ENCODE peak calls at places on chromosome 2, in ten cellular contexts. V, F, A, J, H, I, G, S, X and Z are unnamed samples.

GRCh38 chr2:23429036-23429435 is 44.1 kb downstream of the KLHL29 start:
- DNase-seq in V (no peak), F (no peak), A (no peak), J (peak), H (no peak), I (no peak), G (no peak), S (no peak), X (no peak), Z (no peak)

GRCh38 chr2:39708003-39708402 is 42.3 kb downstream of the TMEM178A start:
- DNase-seq in V (no peak), F (no peak), A (no peak), J (no peak), H (no peak), I (no peak), G (no peak), S (no peak), X (no peak), Z (no peak)

GRCh38 chr2:40192864-40193669 is 258.8 kb downstream of the SLC8A1 start:
- DNase-seq in V (no peak), F (no peak), A (no peak), J (no peak), H (no peak), I (no peak), G (no peak), S (no peak), X (no peak), Z (no peak)

GRCh38 chr2:96267159-96267971 is 1.3 kb downstream of the CIAO1 start:
- DNase-seq in V (peak), F (no peak), A (no peak), J (peak), H (peak), I (peak), G (no peak), S (peak), X (no peak), Z (no peak)

GRCh38 chr2:134225841-134226240 is 28.0 kb upstream of the MGAT5 start:
- DNase-seq in V (no peak), F (no peak), A (no peak), J (no peak), H (no peak), I (no peak), G (peak), S (peak), X (no peak), Z (no peak)

GRCh38 chr2:31822587-31822986 is 188.2 kb downstream of the MEMO1 start:
- DNase-seq in V (no peak), F (no peak), A (no peak), J (no peak), H (no peak), I (no peak), G (no peak), S (no peak), X (no peak), Z (no peak)

GRCh38 chr2:20065885-20066602 is 14.6 kb upstream of the LAPTM4A start:
- DNase-seq in V (peak), F (peak), A (peak), J (no peak), H (peak), I (no peak), G (peak), S (peak), X (peak), Z (peak)

GRCh38 chr2:85954918-85955420 is 66.2 kb upstream of the ST3GAL5 start:
- DNase-seq in V (no peak), F (peak), A (no peak), J (no peak), H (no peak), I (no peak), G (peak), S (peak), X (no peak), Z (no peak)

GRCh38 chr2:169732583-169733358 is 861 bp upstream of the KLHL23 start:
- DNase-seq in V (no peak), F (no peak), A (no peak), J (no peak), H (no peak), I (peak), G (no peak), S (no peak), X (no peak), Z (no peak)

GRCh38 chr2:198615972-198616371 is 811.6 kb downstream of the PLCL1 start:
- DNase-seq in V (no peak), F (no peak), A (no peak), J (no peak), H (no peak), I (peak), G (no peak), S (no peak), X (no peak), Z (no peak)

GRCh38 chr2:232623768-232624553 is 9.4 kb upstream of the EFHD1 start:
- DNase-seq in V (peak), F (no peak), A (no peak), J (no peak), H (no peak), I (no peak), G (no peak), S (no peak), X (no peak), Z (no peak)

GRCh38 chr2:51624995-51625394 is 593.1 kb upstream of the NRXN1 start:
- DNase-seq in V (no peak), F (no peak), A (peak), J (no peak), H (no peak), I (no peak), G (no peak), S (no peak), X (no peak), Z (no peak)

GRCh38 chr2:173149491-173149890 is 73.8 kb downstream of the MAP3K20 start:
- DNase-seq in V (no peak), F (no peak), A (no peak), J (peak), H (peak), I (no peak), G (no peak), S (no peak), X (no peak), Z (no peak)

GRCh38 chr2:171893824-171894611 is at the start of gene SLC25A12:
- DNase-seq in V (peak), F (peak), A (peak), J (peak), H (peak), I (peak), G (peak), S (peak), X (peak), Z (peak)

GRCh38 chr2:170764880-170765261 is 5.3 kb upstream of the ERICH2 start:
- DNase-seq in V (no peak), F (no peak), A (no peak), J (no peak), H (no peak), I (no peak), G (no peak), S (no peak), X (no peak), Z (no peak)

GRCh38 chr2:103009861-103010260 is 248.0 kb downstream of the TMEM182 start:
- DNase-seq in V (no peak), F (no peak), A (no peak), J (no peak), H (no peak), I (no peak), G (no peak), S (no peak), X (no peak), Z (no peak)

GRCh38 chr2:172639823-172640222 is 83.9 kb downstream of the PDK1 start:
- DNase-seq in V (no peak), F (no peak), A (peak), J (no peak), H (peak), I (no peak), G (no peak), S (no peak), X (no peak), Z (no peak)

GRCh38 chr2:134252092-134252775 is 1.6 kb upstream of the MGAT5 start:
- DNase-seq in V (peak), F (no peak), A (no peak), J (no peak), H (peak), I (peak), G (peak), S (peak), X (no peak), Z (no peak)

GRCh38 chr2:222538535-222538934 is 114.2 kb downstream of the SGPP2 start:
- DNase-seq in V (no peak), F (no peak), A (no peak), J (no peak), H (no peak), I (no peak), G (no peak), S (no peak), X (no peak), Z (no peak)

GRCh38 chr2:231124833-231125232 is at the start of gene HTR2B:
- DNase-seq in V (no peak), F (no peak), A (no peak), J (no peak), H (no peak), I (peak), G (no peak), S (peak), X (no peak), Z (peak)

GRCh38 chr2:221480251-221480650 is 91.9 kb downstream of the EPHA4 start:
- DNase-seq in V (no peak), F (no peak), A (no peak), J (no peak), H (no peak), I (no peak), G (no peak), S (no peak), X (no peak), Z (no peak)

GRCh38 chr2:120203341-120204021 is 19.7 kb downstream of the TMEM185B start:
- DNase-seq in V (no peak), F (no peak), A (no peak), J (no peak), H (no peak), I (peak), G (no peak), S (peak), X (no peak), Z (no peak)